ENCODE peak calls at places on chromosomes 3 and 15, in ten cellular contexts. J, P, D, O, R, E, S, C, X and T are unnamed samples.

GRCh38 chr15:96171271-96171739 is 159.2 kb upstream of the NR2F2 start:
- DNase-seq in J (no peak), P (no peak), D (no peak), O (no peak), R (no peak), E (no peak), S (peak; percentile 55), C (no peak), X (no peak), T (no peak)

GRCh38 chr3:177714945-177715344 is 517.7 kb upstream of the TBL1XR1 start:
- DNase-seq in J (no peak), P (no peak), D (no peak), O (no peak), R (no peak), E (no peak), S (no peak), C (no peak), X (no peak), T (no peak)

GRCh38 chr15:38217181-38217580 is 35.5 kb upstream of the SPRED1 start:
- DNase-seq in J (no peak), P (peak; percentile 79), D (no peak), O (no peak), R (no peak), E (no peak), S (peak; percentile 52), C (no peak), X (no peak), T (no peak)

GRCh38 chr15:81068516-81068915 is 65.6 kb upstream of the CFAP161 start:
- DNase-seq in J (no peak), P (no peak), D (no peak), O (no peak), R (no peak), E (no peak), S (no peak), C (no peak), X (no peak), T (no peak)

GRCh38 chr15:68432665-68433064 is 702 bp upstream of the ITGA11 start:
- DNase-seq in J (no peak), P (no peak), D (no peak), O (no peak), R (no peak), E (no peak), S (no peak), C (no peak), X (peak; percentile 5), T (peak; percentile 5)

GRCh38 chr3:151384741-151385174 is at the start of gene P2RY12:
- DNase-seq in J (peak; percentile 44), P (no peak), D (no peak), O (peak; percentile 36), R (no peak), E (no peak), S (no peak), C (no peak), X (no peak), T (peak; percentile 10)

GRCh38 chr3:81352867-81353266 is 408.6 kb downstream of the GBE1 start:
- DNase-seq in J (no peak), P (peak; percentile 21), D (peak; percentile 24), O (no peak), R (no peak), E (no peak), S (no peak), C (no peak), X (no peak), T (no peak)

GRCh38 chr3:50388021-50388719 is 28.8 kb upstream of the TMEM115 start:
- DNase-seq in J (no peak), P (no peak), D (peak; percentile 45), O (no peak), R (no peak), E (peak; percentile 61), S (no peak), C (no peak), X (no peak), T (no peak)

GRCh38 chr3:188468672-188469071 is 314.7 kb downstream of the LPP start:
- DNase-seq in J (no peak), P (peak; percentile 40), D (no peak), O (no peak), R (no peak), E (no peak), S (peak; percentile 19), C (no peak), X (no peak), T (no peak)

GRCh38 chr3:33037479-33037878 is 59.5 kb downstream of the GLB1 start:
- DNase-seq in J (no peak), P (no peak), D (no peak), O (no peak), R (no peak), E (no peak), S (no peak), C (no peak), X (no peak), T (no peak)

GRCh38 chr3:124094496-124094895 is 102.6 kb upstream of the ROPN1 start:
- DNase-seq in J (no peak), P (no peak), D (no peak), O (no peak), R (no peak), E (peak; percentile 8), S (no peak), C (no peak), X (no peak), T (no peak)

GRCh38 chr3:53109190-53109589 is 21.0 kb downstream of the RFT1 start:
- DNase-seq in J (no peak), P (peak; percentile 56), D (no peak), O (no peak), R (no peak), E (no peak), S (peak; percentile 79), C (peak; percentile 63), X (peak; percentile 59), T (no peak)

GRCh38 chr3:190517696-190518095 is 3.8 kb downstream of the IL1RAP start:
- DNase-seq in J (no peak), P (peak; percentile 67), D (no peak), O (no peak), R (no peak), E (no peak), S (no peak), C (no peak), X (no peak), T (no peak)

DNA sequence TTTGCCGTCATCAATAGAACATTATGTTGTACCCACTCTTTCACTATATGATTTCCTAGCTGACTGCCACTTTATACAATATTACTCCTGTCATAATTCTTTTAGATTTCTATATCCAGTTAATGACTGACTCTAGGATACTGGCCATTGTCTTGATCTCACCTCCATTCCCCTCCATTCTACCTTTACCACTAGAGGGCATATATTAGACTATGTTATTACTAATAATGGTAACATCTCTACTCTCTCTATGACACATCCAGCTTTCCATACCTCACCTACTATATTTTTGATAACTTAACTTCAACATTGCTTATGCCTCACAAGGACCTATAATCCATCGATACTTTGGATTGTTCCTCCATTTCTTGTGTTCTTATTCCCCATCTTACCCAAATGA is 31.4 kb upstream of the POU1F1 start:
- DNase-seq in J (no peak), P (no peak), D (no peak), O (no peak), R (no peak), E (no peak), S (no peak), C (no peak), X (no peak), T (peak; percentile 4)
- TF ChIP-seq CTCF in J (peak; percentile 36), P (peak; percentile 38), D (no peak), O (no peak), R (no peak), E (peak; percentile 16), S (no peak), C (peak; percentile 14), X (no peak), T (peak; percentile 12)

DNA sequence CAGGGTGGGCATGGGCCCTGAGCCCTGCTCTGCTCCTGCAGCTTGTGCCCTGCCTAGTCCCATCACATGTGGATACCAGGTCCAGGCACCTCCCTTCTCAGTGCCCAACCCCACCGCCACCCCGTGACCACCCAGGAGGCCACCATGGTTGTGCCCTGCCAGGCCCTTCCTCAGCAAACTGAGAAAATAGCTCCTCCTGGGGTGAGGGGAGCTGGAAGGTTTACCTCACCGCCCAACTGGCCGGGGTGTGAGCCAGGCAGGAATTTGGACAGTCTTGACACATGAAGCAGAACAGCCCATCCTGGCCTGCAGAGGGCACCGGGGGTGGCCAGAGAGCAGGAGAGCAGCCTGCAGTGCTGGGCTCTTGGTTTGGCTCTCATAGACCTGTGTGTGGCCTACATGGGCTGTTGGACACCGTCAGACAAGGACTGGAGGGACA is 11.4 kb upstream of the C3orf22 start:
- DNase-seq in J (no peak), P (no peak), D (peak; percentile 28), O (no peak), R (no peak), E (no peak), S (no peak), C (no peak), X (no peak), T (no peak)
- TF ChIP-seq CTCF in J (no peak), P (peak; percentile 2), D (no peak), O (no peak), R (no peak), E (no peak), S (no peak), C (no peak), X (no peak), T (no peak)

DNA sequence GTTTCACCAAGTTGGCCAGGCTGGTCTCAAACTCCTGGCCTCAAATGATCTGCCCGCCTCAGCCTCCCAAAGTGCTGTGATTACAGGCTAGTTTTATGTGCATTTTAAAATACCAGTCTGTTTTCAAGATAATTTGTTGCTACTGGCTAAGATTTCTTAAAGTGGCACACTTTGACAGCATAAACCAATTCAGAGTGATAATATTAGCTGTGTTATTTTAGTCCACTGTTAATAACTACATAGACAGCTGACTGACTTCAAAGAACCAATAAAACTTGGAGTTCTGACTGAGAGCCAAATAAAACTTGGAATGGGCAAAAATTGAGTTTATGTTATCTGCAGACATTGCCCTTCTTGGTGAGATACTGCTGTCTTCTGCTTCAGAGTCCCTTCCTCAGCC is 291.8 kb downstream of the UBE2E2 start:
- DNase-seq in J (no peak), P (no peak), D (no peak), O (no peak), R (no peak), E (no peak), S (no peak), C (no peak), X (no peak), T (no peak)
- TF ChIP-seq CTCF in J (no peak), P (no peak), D (no peak), O (no peak), R (no peak), E (no peak), S (no peak), C (no peak), X (no peak), T (no peak)

DNA sequence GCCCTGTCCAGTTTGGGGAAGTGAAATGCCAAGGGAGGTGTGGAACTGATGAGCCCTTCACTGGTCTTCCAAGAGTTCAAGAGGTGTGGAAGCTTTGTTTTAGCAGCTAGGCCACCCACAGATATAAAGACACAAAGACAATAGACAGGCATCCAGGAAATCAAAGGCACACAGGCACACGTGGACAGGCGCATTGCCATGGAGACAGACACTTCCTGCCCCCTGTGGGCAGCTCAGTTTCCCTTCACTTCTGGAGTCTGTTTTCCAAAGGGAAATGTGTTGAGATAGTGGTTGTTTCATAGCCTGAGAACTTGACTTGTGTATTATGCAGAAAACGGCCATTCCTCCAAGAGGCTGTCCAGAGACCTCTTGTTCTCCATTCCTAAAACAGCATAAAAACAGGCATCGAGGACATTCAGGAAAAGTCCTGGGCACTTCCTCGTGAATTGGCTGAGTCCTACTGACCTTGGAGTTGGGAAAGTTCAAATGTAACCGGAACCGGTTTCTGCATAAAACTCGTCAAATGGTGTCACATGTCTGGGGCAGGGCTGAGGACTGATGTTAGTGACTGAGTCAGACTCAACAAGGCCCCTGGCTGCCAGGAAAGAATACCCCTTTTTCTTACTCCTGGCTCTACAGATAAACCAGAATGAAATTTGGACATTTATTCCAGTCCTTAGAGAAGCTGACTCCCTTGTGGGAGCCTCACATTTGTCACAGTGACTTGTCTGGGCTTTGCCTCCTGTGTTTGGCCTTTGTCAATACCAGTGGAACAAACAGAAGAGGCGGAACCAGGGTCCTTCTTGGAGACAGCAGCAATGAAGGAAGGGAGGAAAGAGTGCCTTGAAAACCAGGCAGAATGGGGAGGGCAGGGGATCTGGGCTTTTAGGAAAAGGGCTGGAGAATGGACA is 1.3 kb downstream of the ALPK3 start:
- DNase-seq in J (no peak), P (peak; percentile 80), D (peak; percentile 66), O (no peak), R (no peak), E (no peak), S (no peak), C (no peak), X (no peak), T (no peak)
- TF ChIP-seq CTCF in J (no peak), P (peak; percentile 5), D (no peak), O (no peak), R (no peak), E (no peak), S (peak; percentile 21), C (no peak), X (no peak), T (no peak)